ENCODE peak calls at places on chromosomes 7 and 10, in eight cellular contexts. E, W, R, S, G, J, O and L are unnamed samples. For H3K9me3, the result is how much of the 10 kb centered on the place peaks cover.

GRCh38 chr7:95011156-95011928 is 103.9 kb downstream of the PPP1R9A start:
- DNase-seq in E (no peak), O (no peak), G (no peak), R (no peak), J (no peak), S (no peak), W (no peak), L (no peak)

GRCh38 chr7:13155188-13155587 is 467.8 kb downstream of the ARL4A start:
- DNase-seq in W (no peak), J (no peak), S (no peak), E (no peak), G (no peak), R (no peak), O (no peak), L (no peak)

GRCh38 chr10:104559935-104560334 is 81.2 kb upstream of the SORCS3 start:
- DNase-seq in E (peak), R (no peak), W (no peak), J (no peak), O (no peak), S (no peak), G (no peak), L (peak)

GRCh38 chr10:89206402-89207180 is 526 bp downstream of the CH25H start:
- DNase-seq in O (peak), E (peak), G (no peak), R (peak), W (peak), S (peak), J (no peak), L (peak)

GRCh38 chr7:2635810-2636701 is 4.3 kb downstream of the TTYH3 start:
- DNase-seq in R (no peak), W (no peak), G (no peak), O (no peak), J (no peak), S (peak), E (peak), L (no peak)

GRCh38 chr10:43952760-43953159 is 304.1 kb upstream of the ZNF32 start:
- DNase-seq in R (no peak), W (no peak), J (no peak), G (no peak), E (no peak), O (no peak), S (no peak), L (peak)

GRCh38 chr7:46296526-46296925 is 375.5 kb upstream of the IGFBP3 start:
- DNase-seq in O (no peak), J (no peak), S (no peak), G (no peak), E (no peak), R (no peak), W (no peak), L (no peak)

GRCh38 chr7:155803418-155804376 is 8.6 kb downstream of the SHH start:
- DNase-seq in G (no peak), E (no peak), O (no peak), S (peak), R (peak), J (no peak), W (peak), L (no peak)

GRCh38 chr7:25964483-25964961 is 187.5 kb upstream of the NFE2L3 start:
- DNase-seq in G (no peak), R (peak), S (no peak), O (no peak), W (peak), E (no peak), J (no peak), L (no peak)

GRCh38 chr10:16832351-16833080 is 15.3 kb upstream of the RSU1 start:
- DNase-seq in E (no peak), G (no peak), J (peak), S (no peak), O (peak), W (peak), R (peak), L (no peak)

GRCh38 chr7:127879436-127879835 is 151.8 kb downstream of the LRRC4 start:
- DNase-seq in G (no peak), S (no peak), W (no peak), R (no peak), O (no peak), J (no peak), E (no peak), L (no peak)

GRCh38 chr7:76310102-76310957 is 7.9 kb downstream of the HSPB1 start:
- DNase-seq in R (peak), J (peak), S (no peak), G (no peak), W (no peak), E (peak), O (peak), L (no peak)

GRCh38 chr7:111083423-111083822 is 7.5 kb upstream of the LRRN3 start:
- DNase-seq in G (no peak), E (no peak), W (no peak), O (no peak), S (no peak), J (peak), R (no peak), L (no peak)

GRCh38 chr7:66910789-66911188 is 10.2 kb upstream of the TMEM248 start:
- DNase-seq in O (no peak), E (no peak), W (no peak), G (no peak), R (no peak), J (no peak), S (no peak), L (no peak)

DNA sequence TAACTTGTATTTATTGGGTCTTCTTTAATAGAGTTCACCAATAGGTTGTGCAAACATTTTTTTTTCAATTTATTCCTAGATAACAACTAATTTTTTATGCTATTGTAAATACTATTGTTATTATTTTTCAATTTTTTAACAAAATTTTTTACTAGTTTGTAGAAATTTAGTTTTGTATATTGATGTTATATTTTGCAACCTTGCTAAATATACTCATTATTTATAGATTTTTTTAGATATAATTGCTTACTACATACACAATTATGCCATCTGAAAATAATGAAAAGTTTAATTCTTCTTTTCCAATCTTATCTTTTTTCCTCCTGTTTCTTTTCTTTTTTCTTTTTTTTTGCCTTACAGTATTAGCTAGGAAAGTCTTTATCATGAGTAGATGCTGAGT is 216.9 kb downstream of the SLC25A13 start:
- DNase-seq in S (no peak), J (no peak), W (no peak), O (no peak), G (no peak), R (no peak), E (no peak), L (no peak)
- H3K4me3 ChIP-seq in S (no peak), J (no peak), W (no peak), O (no peak), G (no peak), R (no peak), E (no peak), L (no peak)

GRCh38 chr10:70647086-70647485 is 25.2 kb upstream of the ADAMTS14 start:
- DNase-seq in S (no peak), E (no peak), J (no peak), W (no peak), G (no peak), R (no peak), O (no peak), L (no peak)

GRCh38 chr10:70650751-70651150 is 21.6 kb upstream of the ADAMTS14 start:
- DNase-seq in W (no peak), R (no peak), O (no peak), G (no peak), S (no peak), E (no peak), J (no peak), L (no peak)

GRCh38 chr10:70650104-70650503 is 22.2 kb upstream of the ADAMTS14 start:
- DNase-seq in G (no peak), W (no peak), E (no peak), S (no peak), O (no peak), J (no peak), R (no peak), L (no peak)

GRCh38 chr10:70649526-70649925 is 22.8 kb upstream of the ADAMTS14 start:
- DNase-seq in G (no peak), S (no peak), E (no peak), J (no peak), O (no peak), R (no peak), W (no peak), L (no peak)

GRCh38 chr10:70648427-70648826 is 23.9 kb upstream of the ADAMTS14 start:
- DNase-seq in R (no peak), J (no peak), S (no peak), W (no peak), G (peak), O (no peak), E (no peak), L (no peak)
- H3K9me3 ChIP-seq in R (under half), J (under half), S (under half), W (under half), G (under half), O (under half), E (under half), L (under half)

DNA sequence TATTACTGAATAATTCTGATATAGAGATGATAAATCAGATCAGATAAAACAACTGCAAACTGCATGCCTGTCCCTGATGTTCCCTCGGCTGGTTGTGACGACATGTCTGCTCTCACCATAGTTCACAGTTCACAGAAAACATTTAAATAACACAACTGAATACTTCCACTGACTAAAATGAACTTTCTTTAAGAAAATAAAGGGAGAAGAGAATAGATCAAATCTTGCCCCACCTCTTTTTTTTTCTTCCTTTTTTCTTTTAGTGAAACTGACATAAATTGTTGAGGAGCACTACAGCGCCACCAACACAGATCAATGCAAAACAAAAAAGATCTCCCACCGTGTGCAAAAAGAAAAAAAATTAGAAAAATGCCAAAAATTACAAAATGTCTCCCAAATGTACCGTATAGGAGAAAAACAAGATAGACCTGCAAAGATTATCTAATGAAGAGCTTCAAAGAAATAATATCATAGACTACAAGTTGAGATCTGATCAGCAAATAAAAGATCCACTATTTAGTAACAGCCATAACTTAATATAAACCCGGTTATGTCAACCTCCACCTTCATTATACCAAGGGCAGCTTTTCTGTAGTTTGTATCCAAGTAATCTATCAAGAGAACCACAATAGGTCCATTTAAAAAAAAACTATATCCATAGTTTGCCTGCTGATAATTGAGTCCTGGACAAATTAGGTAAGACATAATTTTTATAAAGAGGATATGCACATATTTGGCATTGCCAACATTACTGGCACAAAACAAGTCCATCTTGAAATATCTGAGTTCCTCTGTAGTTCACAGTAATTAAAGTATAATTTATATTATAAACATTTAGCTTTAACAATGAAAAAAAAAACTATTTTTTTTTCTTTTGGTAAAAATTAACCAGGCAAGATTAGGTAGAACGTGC is 30.8 kb upstream of the EPC1 start:
- DNase-seq in E (no peak), O (no peak), W (no peak), R (peak), J (peak), S (no peak), G (peak), L (no peak)
- TF ChIP-seq POLR2AphosphoS5 in E (peak), O (no peak), W (no peak), R (no peak), J (no peak), S (no peak), G (no peak), L (no peak)

GRCh38 chr10:124092270-124093075 is 925 bp downstream of the CHST15 start:
- DNase-seq in R (peak), W (peak), O (no peak), E (peak), J (peak), S (peak), G (no peak), L (no peak)

GRCh38 chr10:124089859-124090258 is 3.5 kb downstream of the CHST15 start:
- DNase-seq in J (no peak), R (no peak), S (peak), W (no peak), E (peak), G (no peak), O (no peak), L (no peak)

GRCh38 chr10:124088944-124089343 is 4.5 kb downstream of the CHST15 start:
- DNase-seq in R (no peak), E (no peak), W (no peak), O (no peak), S (no peak), J (no peak), G (no peak), L (no peak)

GRCh38 chr10:124091646-124092269 is 1.6 kb downstream of the CHST15 start:
- DNase-seq in E (peak), G (no peak), S (peak), J (peak), R (peak), W (no peak), O (no peak), L (no peak)

DNA sequence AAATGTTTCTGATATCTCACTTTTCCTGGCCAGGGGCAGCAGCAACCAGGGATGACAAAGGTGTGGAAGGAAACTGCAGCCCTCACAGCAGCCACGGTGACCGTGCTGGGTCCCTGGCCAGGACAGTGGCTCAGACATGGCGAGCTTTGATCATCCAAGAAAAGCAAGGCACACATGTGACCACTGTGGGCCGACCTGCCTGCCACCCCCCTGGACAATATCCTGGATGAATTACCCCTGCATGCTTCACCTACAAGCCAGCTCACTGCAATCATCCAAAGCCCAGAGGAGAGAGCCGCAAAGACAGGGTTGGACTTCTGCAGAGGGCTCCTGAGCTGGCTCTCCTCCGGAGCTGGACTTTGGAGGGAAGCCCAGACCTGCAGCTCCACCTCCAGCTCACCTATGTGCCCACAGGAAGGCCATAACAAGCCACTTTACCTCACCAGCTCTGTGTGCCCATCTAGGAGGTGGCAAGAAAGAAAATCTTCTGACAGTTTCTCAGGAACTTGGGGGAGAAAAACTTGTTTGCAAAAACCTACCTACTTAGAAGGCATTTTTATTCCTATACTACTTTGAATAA is 2.7 kb downstream of the CHST15 start:
- DNase-seq in R (no peak), W (peak), E (no peak), J (no peak), G (no peak), S (no peak), O (peak), L (no peak)
- H3K4me3 ChIP-seq in R (peak), W (peak), E (peak), J (no peak), G (no peak), S (peak), O (peak), L (peak)

GRCh38 chr10:133114251-133114650 is 26.5 kb downstream of the ADGRA1 start:
- DNase-seq in R (no peak), W (no peak), G (no peak), S (peak), O (no peak), J (no peak), E (no peak), L (no peak)
- H3K9me3 ChIP-seq in R (under half), W (under half), G (under half), S (under half), O (under half), J (under half), E (under half), L (under half)